ENCODE peak calls at places on chromosomes 16 and 17, in eight cellular contexts. One of them, this sample, is unnamed.
A peak's percentile ranks its signal among the peaks of the same experiment; 100 is the strongest.

GRCh38 chr17:69592692-69593350 is 178.3 kb downstream of the MAP2K6 start:
- DNase-seq in HS-5: peak; percentile 41
- DNase-seq in cardiac muscle cell: no peak
- DNase-seq in cardiac fibroblast: no peak
- DNase-seq in CD4-positive, CD25-positive, alpha-beta regulatory T cell: no peak
- DNase-seq in A549: no peak
- DNase-seq in pulmonary artery endothelial cell: no peak
- DNase-seq in AG09319: no peak
- DNase-seq in this sample: no peak

GRCh38 chr17:42010898-42011516 is 6.2 kb downstream of the DNAJC7 start:
- DNase-seq in HS-5: no peak
- DNase-seq in cardiac muscle cell: no peak
- DNase-seq in cardiac fibroblast: peak; percentile 52
- DNase-seq in CD4-positive, CD25-positive, alpha-beta regulatory T cell: no peak
- DNase-seq in A549: peak; percentile 76
- DNase-seq in pulmonary artery endothelial cell: no peak
- DNase-seq in AG09319: no peak
- DNase-seq in this sample: no peak

GRCh38 chr17:82664701-82665182 is 16.5 kb upstream of the WDR45B start:
- DNase-seq in HS-5: no peak
- DNase-seq in cardiac muscle cell: no peak
- DNase-seq in cardiac fibroblast: no peak
- DNase-seq in CD4-positive, CD25-positive, alpha-beta regulatory T cell: no peak
- DNase-seq in A549: no peak
- DNase-seq in pulmonary artery endothelial cell: no peak
- DNase-seq in AG09319: no peak
- DNase-seq in this sample: no peak

GRCh38 chr17:49249292-49249794 is 18.8 kb upstream of the PHOSPHO1 start:
- DNase-seq in HS-5: no peak
- DNase-seq in cardiac muscle cell: peak; percentile 16
- DNase-seq in cardiac fibroblast: peak; percentile 64
- DNase-seq in CD4-positive, CD25-positive, alpha-beta regulatory T cell: no peak
- DNase-seq in A549: no peak
- DNase-seq in pulmonary artery endothelial cell: no peak
- DNase-seq in AG09319: no peak
- DNase-seq in this sample: no peak

GRCh38 chr17:49434821-49435581 is 20.3 kb upstream of the PHB1 start:
- DNase-seq in HS-5: no peak
- DNase-seq in cardiac muscle cell: peak; percentile 55
- DNase-seq in cardiac fibroblast: peak; percentile 60
- DNase-seq in CD4-positive, CD25-positive, alpha-beta regulatory T cell: peak; percentile 14
- DNase-seq in A549: peak; percentile 95
- DNase-seq in pulmonary artery endothelial cell: peak; percentile 4
- DNase-seq in AG09319: peak; percentile 14
- DNase-seq in this sample: peak; percentile 37

GRCh38 chr17:73827627-73828241 is 183.5 kb upstream of the SDK2 start:
- DNase-seq in HS-5: no peak
- DNase-seq in cardiac muscle cell: no peak
- DNase-seq in cardiac fibroblast: peak; percentile 4
- DNase-seq in CD4-positive, CD25-positive, alpha-beta regulatory T cell: no peak
- DNase-seq in A549: no peak
- DNase-seq in pulmonary artery endothelial cell: no peak
- DNase-seq in AG09319: no peak
- DNase-seq in this sample: no peak

GRCh38 chr17:3890082-3890892 is 2.6 kb downstream of the CAMKK1 start:
- DNase-seq in HS-5: peak; percentile 65
- DNase-seq in cardiac muscle cell: no peak
- DNase-seq in cardiac fibroblast: peak; percentile 95
- DNase-seq in CD4-positive, CD25-positive, alpha-beta regulatory T cell: no peak
- DNase-seq in A549: peak; percentile 98
- DNase-seq in pulmonary artery endothelial cell: no peak
- DNase-seq in AG09319: peak; percentile 62
- DNase-seq in this sample: peak; percentile 88

GRCh38 chr16:28596115-28596630 is 677 bp downstream of the SULT1A2 start:
- DNase-seq in HS-5: no peak
- DNase-seq in cardiac muscle cell: no peak
- DNase-seq in cardiac fibroblast: peak; percentile 10
- DNase-seq in CD4-positive, CD25-positive, alpha-beta regulatory T cell: no peak
- DNase-seq in A549: no peak
- DNase-seq in pulmonary artery endothelial cell: no peak
- DNase-seq in AG09319: no peak
- DNase-seq in this sample: no peak

GRCh38 chr17:39548494-39548893 is 59.2 kb downstream of the NEUROD2 start:
- DNase-seq in HS-5: no peak
- DNase-seq in cardiac muscle cell: no peak
- DNase-seq in cardiac fibroblast: peak; percentile 79
- DNase-seq in CD4-positive, CD25-positive, alpha-beta regulatory T cell: no peak
- DNase-seq in A549: no peak
- DNase-seq in pulmonary artery endothelial cell: no peak
- DNase-seq in AG09319: no peak
- DNase-seq in this sample: no peak

GRCh38 chr17:69763503-69763902 is 311.5 kb upstream of the KCNJ16 start:
- DNase-seq in HS-5: no peak
- DNase-seq in cardiac muscle cell: peak; percentile 10
- DNase-seq in cardiac fibroblast: peak; percentile 16
- DNase-seq in CD4-positive, CD25-positive, alpha-beta regulatory T cell: no peak
- DNase-seq in A549: no peak
- DNase-seq in pulmonary artery endothelial cell: no peak
- DNase-seq in AG09319: no peak
- DNase-seq in this sample: no peak

GRCh38 chr17:79834575-79835469 is 4.4 kb downstream of the CBX4 start:
- DNase-seq in HS-5: no peak
- DNase-seq in cardiac muscle cell: peak; percentile 54
- DNase-seq in cardiac fibroblast: no peak
- DNase-seq in CD4-positive, CD25-positive, alpha-beta regulatory T cell: no peak
- DNase-seq in A549: no peak
- DNase-seq in pulmonary artery endothelial cell: no peak
- DNase-seq in AG09319: no peak
- DNase-seq in this sample: no peak

GRCh38 chr17:56808503-56808902 is 25.2 kb downstream of the C17orf67 start:
- DNase-seq in HS-5: no peak
- DNase-seq in cardiac muscle cell: no peak
- DNase-seq in cardiac fibroblast: no peak
- DNase-seq in CD4-positive, CD25-positive, alpha-beta regulatory T cell: no peak
- DNase-seq in A549: no peak
- DNase-seq in pulmonary artery endothelial cell: no peak
- DNase-seq in AG09319: no peak
- DNase-seq in this sample: no peak

GRCh38 chr16:23516366-23517137 is 6.3 kb upstream of the GGA2 start:
- DNase-seq in HS-5: no peak
- DNase-seq in cardiac muscle cell: no peak
- DNase-seq in cardiac fibroblast: no peak
- DNase-seq in CD4-positive, CD25-positive, alpha-beta regulatory T cell: no peak
- DNase-seq in A549: no peak
- DNase-seq in pulmonary artery endothelial cell: no peak
- DNase-seq in AG09319: no peak
- DNase-seq in this sample: no peak

GRCh38 chr16:4059969-4060368 is 56.3 kb downstream of the ADCY9 start:
- DNase-seq in HS-5: no peak
- DNase-seq in cardiac muscle cell: no peak
- DNase-seq in cardiac fibroblast: peak; percentile 55
- DNase-seq in CD4-positive, CD25-positive, alpha-beta regulatory T cell: no peak
- DNase-seq in A549: no peak
- DNase-seq in pulmonary artery endothelial cell: no peak
- DNase-seq in AG09319: no peak
- DNase-seq in this sample: no peak

GRCh38 chr17:6596511-6596910 is 40.2 kb upstream of the PITPNM3 start:
- DNase-seq in HS-5: no peak
- DNase-seq in cardiac muscle cell: no peak
- DNase-seq in cardiac fibroblast: no peak
- DNase-seq in CD4-positive, CD25-positive, alpha-beta regulatory T cell: no peak
- DNase-seq in A549: no peak
- DNase-seq in pulmonary artery endothelial cell: no peak
- DNase-seq in AG09319: no peak
- DNase-seq in this sample: no peak

GRCh38 chr17:48814504-48814903 is 2.5 kb downstream of the TTLL6 start:
- DNase-seq in HS-5: peak; percentile 22
- DNase-seq in cardiac muscle cell: peak; percentile 66
- DNase-seq in cardiac fibroblast: peak; percentile 56
- DNase-seq in CD4-positive, CD25-positive, alpha-beta regulatory T cell: peak; percentile 54
- DNase-seq in A549: peak; percentile 97
- DNase-seq in pulmonary artery endothelial cell: no peak
- DNase-seq in AG09319: no peak
- DNase-seq in this sample: peak; percentile 22

This sample was measured in uterus.